ENCODE peak calls at places on chromosomes 5 and 9, in five cellular contexts. G, L, R, E and M are unnamed samples.

GRCh38 chr9:133729646-133730281 is 8.4 kb downstream of the SARDH start:
- DNase-seq in G (peak), L (no peak), R (no peak), E (no peak), M (peak)

GRCh38 chr5:116738270-116738947 is 163.8 kb upstream of the SEMA6A start:
- DNase-seq in G (no peak), L (no peak), R (no peak), E (no peak), M (no peak)

GRCh38 chr5:6462671-6463070 is 14.0 kb downstream of the UBE2QL1 start:
- DNase-seq in G (no peak), L (no peak), R (no peak), E (no peak), M (no peak)

GRCh38 chr5:154898210-154898609 is 39.8 kb downstream of the CNOT8 start:
- DNase-seq in G (no peak), L (no peak), R (no peak), E (no peak), M (no peak)

GRCh38 chr5:79992891-79993290 is 1.8 kb upstream of the MTX3 start:
- DNase-seq in G (no peak), L (no peak), R (no peak), E (no peak), M (no peak)

GRCh38 chr9:89025538-89025937 is 34.3 kb downstream of the S1PR3 start:
- DNase-seq in G (no peak), L (no peak), R (no peak), E (no peak), M (no peak)

GRCh38 chr9:92332577-92333287 is 7.0 kb downstream of the CENPP start:
- DNase-seq in G (no peak), L (no peak), R (peak), E (no peak), M (no peak)

GRCh38 chr9:86971742-86972141 is 24.4 kb upstream of the GAS1 start:
- DNase-seq in G (no peak), L (no peak), R (no peak), E (no peak), M (no peak)

GRCh38 chr5:76709762-76710161 is 6.2 kb upstream of the F2R start:
- DNase-seq in G (no peak), L (no peak), R (no peak), E (no peak), M (no peak)

GRCh38 chr5:137294604-137295003 is 204.5 kb downstream of the SPOCK1 start:
- DNase-seq in G (no peak), L (no peak), R (no peak), E (no peak), M (no peak)

GRCh38 chr9:88641471-88642240 is 106.7 kb downstream of the NXNL2 start:
- DNase-seq in G (no peak), L (no peak), R (no peak), E (no peak), M (no peak)

GRCh38 chr5:128669803-128670202 is 131.8 kb upstream of the FBN2 start:
- DNase-seq in G (no peak), L (no peak), R (no peak), E (no peak), M (no peak)

GRCh38 chr9:69649566-69650260 is 22.5 kb downstream of the APBA1 start:
- DNase-seq in G (no peak), L (no peak), R (no peak), E (no peak), M (no peak)

GRCh38 chr5:133232011-133232410 is 180.2 kb downstream of the HSPA4 start:
- DNase-seq in G (peak), L (no peak), R (no peak), E (peak), M (no peak)

GRCh38 chr9:110126986-110127864 is 80.7 kb downstream of the C9orf152 start:
- DNase-seq in G (peak), L (peak), R (peak), E (peak), M (no peak)

GRCh38 chr9:115126406-115126805 is 8.4 kb upstream of the TNC start:
- DNase-seq in G (no peak), L (no peak), R (no peak), E (no peak), M (no peak)

GRCh38 chr5:120684213-120684612 is 220.1 kb downstream of the PRR16 start:
- DNase-seq in G (no peak), L (no peak), R (no peak), E (no peak), M (no peak)

GRCh38 chr5:115801152-115801551 is 15.3 kb downstream of the CDO1 start:
- DNase-seq in G (no peak), L (no peak), R (no peak), E (no peak), M (no peak)

GRCh38 chr5:59174248-59174844 is 591.5 kb downstream of the RAB3C start:
- DNase-seq in G (no peak), L (no peak), R (peak), E (no peak), M (no peak)

GRCh38 chr9:36834736-36835135 is 199.3 kb downstream of the PAX5 start:
- DNase-seq in G (no peak), L (peak), R (no peak), E (no peak), M (no peak)

GRCh38 chr5:130034872-130035271 is 130.6 kb downstream of the CHSY3 start:
- DNase-seq in G (no peak), L (no peak), R (peak), E (no peak), M (no peak)

GRCh38 chr5:130037905-130038304 is 133.6 kb downstream of the CHSY3 start:
- DNase-seq in G (no peak), L (no peak), R (no peak), E (no peak), M (no peak)

GRCh38 chr5:130032807-130033206 is 128.5 kb downstream of the CHSY3 start:
- DNase-seq in G (no peak), L (no peak), R (no peak), E (no peak), M (no peak)

GRCh38 chr5:130035388-130035787 is 131.1 kb downstream of the CHSY3 start:
- DNase-seq in G (no peak), L (no peak), R (no peak), E (no peak), M (no peak)
- TF ChIP-seq POLR2AphosphoS5 in G (no peak), L (no peak), R (no peak), E (no peak), M (no peak)

GRCh38 chr9:97985058-97985861 is 2.1 kb downstream of the ANP32B start:
- DNase-seq in G (peak), L (peak), R (peak), E (peak), M (peak)
- TF ChIP-seq POLR2A in G (no peak), L (no peak), R (no peak), E (no peak), M (no peak)

DNA sequence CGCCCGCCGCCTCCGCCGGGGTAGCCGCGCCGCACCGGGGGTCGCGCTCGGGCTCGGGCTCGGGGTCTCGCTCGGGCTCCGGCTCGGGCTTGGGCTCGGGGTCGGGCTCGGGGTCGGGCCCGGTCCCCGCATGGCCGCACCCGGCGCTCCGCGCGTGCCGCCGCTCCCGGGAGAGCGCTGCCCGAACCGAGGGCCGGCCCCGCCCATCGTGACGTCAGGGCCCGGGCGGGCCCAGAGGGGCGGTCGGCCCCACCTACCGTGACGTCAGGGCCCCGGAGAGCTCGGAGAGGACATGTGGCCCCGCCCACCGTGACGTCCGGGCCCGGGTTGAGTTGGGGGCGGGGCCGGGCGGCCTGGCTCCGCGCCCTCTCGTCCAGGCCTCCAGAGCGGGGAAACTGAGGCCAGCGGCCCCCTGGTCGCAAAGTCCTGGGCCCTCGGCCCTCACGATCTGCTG is at the start of gene NSMF:
- DNase-seq in G (peak), L (peak), R (peak), E (peak), M (peak)
- TF ChIP-seq POLR2AphosphoS5 in G (peak), L (peak), R (peak), E (peak), M (peak)

DNA sequence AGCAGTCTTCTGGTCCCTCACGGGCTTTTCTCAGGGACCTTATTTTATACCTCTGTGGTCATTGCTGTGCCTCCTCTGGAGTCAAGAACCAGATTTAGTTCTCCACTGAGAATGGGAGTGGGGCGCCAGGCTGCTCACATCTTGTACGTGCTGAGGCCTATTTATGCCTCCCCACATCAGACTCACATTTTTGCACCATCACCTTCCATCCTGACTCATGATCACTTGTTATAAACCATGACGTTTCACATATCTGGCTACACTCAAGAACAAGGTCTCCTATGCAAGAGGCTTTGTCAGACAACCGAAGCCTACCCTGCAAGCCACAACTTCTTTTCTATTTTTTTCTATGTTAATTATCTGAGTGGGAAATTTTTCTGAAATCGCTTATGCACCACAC is 10.7 kb downstream of the PRUNE2 start:
- DNase-seq in G (no peak), L (no peak), R (no peak), E (no peak), M (no peak)
- TF ChIP-seq POLR2A in G (no peak), L (no peak), R (no peak), E (no peak), M (no peak)

DNA sequence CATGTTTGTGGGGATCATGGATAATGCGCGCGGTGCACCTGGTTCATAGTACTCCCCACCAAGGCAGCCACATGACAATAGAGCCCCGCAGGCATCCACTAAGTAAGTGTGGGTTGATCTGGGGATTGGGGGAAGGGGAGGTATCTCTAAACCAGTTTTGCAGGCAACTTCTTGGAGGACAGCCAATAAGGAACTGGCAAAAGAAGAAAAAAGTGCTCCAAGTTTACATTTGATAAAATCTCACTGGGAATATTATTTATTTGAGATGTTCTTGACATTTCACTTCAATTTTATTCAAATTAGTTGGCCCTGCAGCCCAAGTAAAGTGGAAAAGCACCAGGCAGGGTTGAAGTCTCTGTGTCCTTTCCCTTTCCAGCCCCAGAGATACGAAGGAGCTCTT is 8.5 kb downstream of the FBP1 start:
- DNase-seq in G (peak), L (no peak), R (no peak), E (no peak), M (no peak)
- TF ChIP-seq POLR2AphosphoS5 in G (no peak), L (no peak), R (no peak), E (no peak), M (no peak)

GRCh38 chr9:20697021-20697719 is 13.1 kb downstream of the FOCAD start:
- DNase-seq in G (no peak), L (no peak), R (no peak), E (no peak), M (no peak)

GRCh38 chr9:20694248-20694647 is 10.2 kb downstream of the FOCAD start:
- DNase-seq in G (no peak), L (no peak), R (no peak), E (no peak), M (no peak)

GRCh38 chr9:20692554-20692953 is 8.5 kb downstream of the FOCAD start:
- DNase-seq in G (no peak), L (no peak), R (no peak), E (no peak), M (no peak)

GRCh38 chr9:20689833-20690232 is 5.8 kb downstream of the FOCAD start:
- DNase-seq in G (no peak), L (no peak), R (no peak), E (no peak), M (no peak)

DNA sequence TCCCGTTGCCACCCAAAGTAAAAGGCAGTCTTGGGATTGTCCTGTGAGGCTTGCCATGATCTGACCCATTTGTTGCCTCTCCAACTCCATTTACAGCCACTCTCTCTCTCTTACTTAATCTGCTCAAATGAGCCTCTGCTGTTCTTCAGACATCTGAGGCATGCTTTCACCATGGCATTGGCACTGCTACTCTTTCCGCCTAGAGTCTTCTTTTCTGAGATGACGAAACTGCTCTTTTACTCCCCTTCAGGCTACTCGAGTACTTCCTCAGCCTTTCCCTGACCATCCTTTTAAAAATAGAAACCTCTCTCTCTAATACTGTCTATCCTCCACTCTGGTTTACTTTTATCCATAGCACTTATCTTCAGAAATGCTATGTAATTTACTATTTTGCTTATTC is 9.0 kb downstream of the FOCAD start:
- DNase-seq in G (no peak), L (no peak), R (no peak), E (no peak), M (no peak)
- TF ChIP-seq POLR2A in G (no peak), L (no peak), R (no peak), E (no peak), M (no peak)